ENCODE peak calls at places on chromosomes 12 and 14, in four cellular contexts. Z is GM12878, Q is HepG2, C is K562. O is an unnamed sample.

GRCh38 chr12:23906329-23906728 is 43.1 kb downstream of the SOX5 start:
- DNase-seq in Z (no peak), Q (peak), C (no peak), O (no peak)

GRCh38 chr12:6338955-6339761 is 2.7 kb downstream of the TNFRSF1A start:
- DNase-seq in Z (no peak), Q (no peak), C (no peak), O (no peak)

GRCh38 chr14:105142651-105143450 is 25.7 kb downstream of the JAG2 start:
- DNase-seq in Z (no peak), Q (no peak), C (no peak), O (no peak)

GRCh38 chr12:24948816-24949722 is at the start of gene BCAT1:
- DNase-seq in Z (no peak), Q (peak), C (peak), O (peak)

GRCh38 chr14:36223558-36223957 is 47.0 kb upstream of the PTCSC3 start:
- DNase-seq in Z (no peak), Q (no peak), C (no peak), O (no peak)

GRCh38 chr12:11070999-11071398 is 8.9 kb upstream of the TAS2R46 start:
- DNase-seq in Z (no peak), Q (peak), C (no peak), O (no peak)

GRCh38 chr12:5480218-5480952 is 48.5 kb downstream of the NTF3 start:
- DNase-seq in Z (no peak), Q (no peak), C (no peak), O (no peak)

GRCh38 chr14:104424406-104425072 is 155.0 kb upstream of the C14orf180 start:
- DNase-seq in Z (no peak), Q (no peak), C (no peak), O (no peak)

GRCh38 chr14:23494223-23494622 is 24.7 kb downstream of the NGDN start:
- DNase-seq in Z (no peak), Q (peak), C (no peak), O (no peak)

GRCh38 chr14:36584167-36584811 is 1.9 kb upstream of the NKX2-8 start:
- DNase-seq in Z (no peak), Q (no peak), C (no peak), O (no peak)

GRCh38 chr12:65602579-65603295 is 221.5 kb upstream of the HMGA2 start:
- DNase-seq in Z (no peak), Q (peak), C (peak), O (peak)

GRCh38 chr12:123071401-123072304 is 79.2 kb downstream of the PITPNM2 start:
- DNase-seq in Z (no peak), Q (no peak), C (no peak), O (no peak)

GRCh38 chr14:81408595-81408994 is 8.5 kb upstream of the STON2 start:
- DNase-seq in Z (no peak), Q (peak), C (no peak), O (no peak)

GRCh38 chr12:113852695-113853490 is 113.2 kb downstream of the RBM19 start:
- DNase-seq in Z (no peak), Q (no peak), C (no peak), O (no peak)

GRCh38 chr12:107684029-107684790 is 1.4 kb upstream of the PWP1 start:
- DNase-seq in Z (no peak), Q (no peak), C (no peak), O (no peak)

GRCh38 chr12:3655331-3655900 is 97.5 kb downstream of the CRACR2A start:
- DNase-seq in Z (no peak), Q (peak), C (peak), O (peak)

GRCh38 chr12:5470221-5470620 is 38.3 kb downstream of the NTF3 start:
- DNase-seq in Z (no peak), Q (no peak), C (no peak), O (no peak)

GRCh38 chr12:30447061-30447750 is 248.5 kb downstream of the IPO8 start:
- DNase-seq in Z (no peak), Q (no peak), C (no peak), O (no peak)

GRCh38 chr12:28177862-28178261 is 12.4 kb upstream of the CCDC91 start:
- DNase-seq in Z (no peak), Q (no peak), C (no peak), O (no peak)

GRCh38 chr12:94208433-94208921 is 60.1 kb downstream of the PLXNC1 start:
- DNase-seq in Z (no peak), Q (no peak), C (peak), O (no peak)

GRCh38 chr14:85528882-85529585 is 910 bp upstream of the FLRT2 start:
- DNase-seq in Z (no peak), Q (no peak), C (no peak), O (no peak)

GRCh38 chr14:74302160-74302628 is 540 bp downstream of the ABCD4 start:
- DNase-seq in Z (peak), Q (peak), C (peak), O (peak)

GRCh38 chr14:89855961-89856360 is 98.6 kb downstream of the EFCAB11 start:
- DNase-seq in Z (no peak), Q (no peak), C (no peak), O (no peak)

GRCh38 chr12:124509300-124509675 is 58.1 kb downstream of the NCOR2 start:
- DNase-seq in Z (no peak), Q (no peak), C (no peak), O (no peak)

GRCh38 chr12:124508323-124509096 is 58.9 kb downstream of the NCOR2 start:
- DNase-seq in Z (no peak), Q (no peak), C (peak), O (no peak)

GRCh38 chr12:124506145-124506831 is 61.1 kb downstream of the NCOR2 start:
- DNase-seq in Z (no peak), Q (no peak), C (peak), O (no peak)

GRCh38 chr12:124506832-124507153 is 60.6 kb downstream of the NCOR2 start:
- DNase-seq in Z (no peak), Q (no peak), C (no peak), O (no peak)

DNA sequence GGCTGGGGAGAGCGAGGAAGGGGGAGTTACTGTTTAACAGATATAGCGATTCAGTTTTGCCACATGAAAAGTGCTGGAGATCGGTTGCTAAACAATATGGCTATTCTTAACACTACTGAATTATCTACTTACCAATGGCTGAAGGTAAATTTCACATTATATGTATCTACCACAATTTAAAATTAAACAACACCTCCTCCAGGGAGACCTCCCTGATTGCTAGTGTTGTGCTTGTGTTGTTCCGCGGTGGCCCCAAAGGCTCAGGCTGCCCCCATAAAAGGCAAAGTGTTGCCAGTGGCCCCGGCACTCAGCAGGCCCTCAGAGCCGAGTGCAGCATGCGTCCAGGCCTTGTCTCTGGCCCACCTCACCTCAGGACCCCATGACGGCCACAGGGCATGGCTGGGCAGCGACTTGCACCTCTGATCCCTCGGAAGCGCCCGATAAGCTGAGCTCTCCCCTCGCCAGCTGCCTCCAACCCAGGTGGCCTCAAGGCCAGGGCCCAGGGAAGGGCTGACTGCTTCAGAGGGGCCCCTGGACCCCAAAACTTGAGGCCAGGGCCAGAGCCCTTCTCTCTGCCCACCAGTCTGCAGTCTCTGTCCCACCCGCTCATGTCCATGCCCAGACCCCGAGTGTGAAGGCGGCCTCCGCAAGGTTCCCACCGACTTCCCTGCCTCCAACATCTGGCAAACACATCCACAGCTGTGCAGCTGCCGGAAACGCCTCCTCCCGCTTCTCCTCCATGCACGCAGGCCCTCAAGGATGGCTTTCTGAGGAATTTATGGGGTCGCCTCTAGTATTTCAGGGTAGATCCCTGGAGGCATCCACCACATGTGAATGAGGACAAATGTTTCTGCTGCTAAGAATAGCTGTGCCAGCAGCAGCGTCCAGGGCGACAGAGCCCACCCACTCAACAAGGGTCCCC is 60.0 kb downstream of the NCOR2 start:
- DNase-seq in Z (no peak), Q (no peak), C (no peak), O (no peak)
- TF ChIP-seq FOXK2 in Z (no peak), Q (no peak), C (no peak), O (no peak)

GRCh38 chr12:59459966-59460365 is 135.9 kb upstream of the SLC16A7 start:
- DNase-seq in Z (no peak), Q (no peak), C (no peak), O (no peak)
- TF ChIP-seq TARDBP in Z (no peak), Q (no peak), C (no peak), O (no peak)

DNA sequence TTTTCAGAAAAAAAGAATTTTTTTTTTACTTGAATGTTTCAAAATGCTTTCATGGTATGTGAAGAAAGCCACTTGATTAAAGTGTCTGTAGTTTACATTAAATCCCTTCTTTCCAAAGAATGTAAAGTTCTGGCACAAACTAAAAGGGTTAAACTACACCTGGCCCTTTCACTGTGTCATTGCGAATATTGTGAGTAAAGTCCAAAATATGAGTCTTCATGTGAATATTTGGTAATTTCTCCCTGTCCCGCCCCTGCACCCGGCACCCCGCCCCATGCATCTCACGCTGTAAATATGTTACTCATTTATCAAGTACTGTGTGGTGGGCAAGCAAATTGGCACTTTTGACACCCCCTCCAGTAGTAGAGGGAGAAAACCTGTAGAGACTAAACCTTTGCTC is 274.7 kb downstream of the TTC6 start:
- DNase-seq in Z (no peak), Q (no peak), C (no peak), O (no peak)
- TF ChIP-seq FOXK2 in Z (no peak), Q (no peak), C (no peak), O (no peak)

GRCh38 chr14:66405158-66405557 is 81.0 kb upstream of the CCDC196 start:
- DNase-seq in Z (no peak), Q (no peak), C (peak), O (no peak)
- TF ChIP-seq TARDBP in Z (no peak), Q (no peak), C (no peak), O (no peak)

DNA sequence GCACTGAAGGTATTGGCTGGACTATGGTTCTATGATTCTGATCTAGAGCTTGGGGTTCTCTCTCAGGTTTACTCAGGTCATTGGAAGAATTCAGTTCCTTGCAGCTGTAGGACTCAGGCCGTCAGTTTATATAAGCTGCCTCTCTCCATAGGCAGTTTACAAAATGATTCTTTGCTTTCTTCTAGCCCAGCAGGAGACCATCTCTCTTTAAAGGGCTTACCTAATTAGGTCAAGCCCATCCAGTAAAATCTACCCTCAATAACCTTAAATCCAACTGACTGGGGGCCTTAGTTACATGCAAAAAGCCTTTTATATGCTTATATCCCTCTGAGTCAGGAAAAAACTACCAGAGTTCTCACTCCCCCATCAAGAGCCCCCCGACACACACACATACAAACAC is 80.5 kb upstream of the GARIN6 start:
- DNase-seq in Z (no peak), Q (no peak), C (no peak), O (no peak)
- TF ChIP-seq FOXK2 in Z (no peak), Q (no peak), C (no peak), O (no peak)

DNA sequence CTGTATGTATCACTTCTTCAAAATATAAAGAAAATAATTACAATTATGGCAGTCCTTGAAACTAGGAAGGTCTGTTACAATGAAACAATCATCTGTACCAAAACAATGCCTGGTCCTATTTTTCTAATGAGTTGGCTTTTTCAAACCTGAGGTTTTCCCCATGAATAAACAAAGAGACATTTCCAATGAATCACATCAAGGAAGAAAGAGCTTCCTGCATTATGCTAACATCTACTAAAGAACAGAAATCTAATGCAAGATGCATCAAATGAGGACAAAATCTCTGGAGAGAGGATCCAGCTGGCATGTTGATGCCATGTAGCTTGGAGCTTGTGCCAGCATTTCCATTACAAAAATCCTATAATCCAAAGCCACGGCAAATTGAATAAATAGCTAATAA is 29.3 kb downstream of the NIN start:
- DNase-seq in Z (no peak), Q (no peak), C (no peak), O (no peak)
- TF ChIP-seq TARDBP in Z (no peak), Q (no peak), C (no peak), O (no peak)

GRCh38 chr14:71439247-71439646 is 493.0 kb upstream of the RGS6 start:
- DNase-seq in Z (no peak), Q (no peak), C (no peak), O (no peak)

GRCh38 chr14:71442503-71442902 is 489.7 kb upstream of the RGS6 start:
- DNase-seq in Z (no peak), Q (no peak), C (no peak), O (no peak)

GRCh38 chr14:71437870-71438269 is 494.4 kb upstream of the RGS6 start:
- DNase-seq in Z (no peak), Q (no peak), C (no peak), O (no peak)

GRCh38 chr14:71441142-71441541 is 491.1 kb upstream of the RGS6 start:
- DNase-seq in Z (no peak), Q (no peak), C (no peak), O (no peak)

GRCh38 chr14:71438684-71439083 is 493.5 kb upstream of the RGS6 start:
- DNase-seq in Z (no peak), Q (no peak), C (no peak), O (no peak)
- TF ChIP-seq FOXK2 in Z (no peak), Q (no peak), C (no peak), O (no peak)

DNA sequence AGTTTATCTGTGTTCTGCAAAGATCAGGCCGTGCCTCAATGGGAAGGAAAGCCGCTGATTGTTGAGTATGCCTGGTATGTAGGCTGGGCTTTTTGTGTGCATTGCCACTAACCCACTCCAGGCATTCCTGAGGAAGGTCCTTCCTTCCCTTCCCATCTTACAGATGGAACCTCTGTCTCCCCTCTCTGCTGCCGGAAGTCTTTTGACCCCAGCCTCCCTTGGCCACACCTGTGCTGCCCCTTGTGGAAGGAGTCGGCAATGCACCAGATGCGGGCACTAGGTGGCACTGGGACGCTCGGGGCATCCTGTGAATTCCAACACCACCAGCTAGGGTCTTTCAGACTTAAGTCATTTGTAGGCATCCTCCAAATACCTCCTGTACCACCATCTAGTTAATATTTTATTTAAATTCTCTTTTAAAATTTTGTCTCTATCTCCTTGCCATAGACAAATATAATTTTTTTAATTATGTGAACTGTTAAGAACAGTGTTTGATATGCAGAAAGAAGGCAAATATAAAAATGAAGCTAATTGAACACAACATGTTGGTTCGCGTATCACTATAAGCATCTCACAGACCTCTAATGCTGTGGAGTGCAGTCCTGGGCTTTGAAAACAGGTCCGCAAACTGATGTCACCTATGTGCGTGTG is 99.6 kb downstream of the RIN3 start:
- DNase-seq in Z (no peak), Q (peak), C (peak), O (peak)
- TF ChIP-seq TARDBP in Z (no peak), Q (no peak), C (no peak), O (no peak)

GRCh38 chr12:124796303-124796957 is 67.2 kb downstream of the SCARB1 start:
- DNase-seq in Z (no peak), Q (no peak), C (no peak), O (no peak)
- TF ChIP-seq FOXK2 in Z (no peak), Q (no peak), C (no peak), O (no peak)

O was measured in HEK293T.